ENCODE peak calls at places on chromosomes 13 and 19, in seven cellular contexts. One of them, this sample, is unnamed.

GRCh38 chr19:4023600-4024398 is 16.3 kb downstream of the PIAS4 start:
- DNase-seq in left lung: peak
- DNase-seq in A549: no peak
- DNase-seq in HCT116: no peak
- DNase-seq in H1: no peak
- DNase-seq in choroid plexus epithelial cell: no peak
- DNase-seq in spleen: no peak
- DNase-seq in this sample: no peak

GRCh38 chr13:36275190-36276002 is 22.2 kb downstream of the CCDC169 start:
- DNase-seq in left lung: no peak
- DNase-seq in A549: peak
- DNase-seq in HCT116: no peak
- DNase-seq in H1: no peak
- DNase-seq in choroid plexus epithelial cell: peak
- DNase-seq in spleen: no peak
- DNase-seq in this sample: peak

GRCh38 chr19:5903054-5903501 is 512 bp downstream of the NDUFA11 start:
- DNase-seq in left lung: no peak
- DNase-seq in A549: no peak
- DNase-seq in HCT116: no peak
- DNase-seq in H1: no peak
- DNase-seq in choroid plexus epithelial cell: peak
- DNase-seq in spleen: no peak
- DNase-seq in this sample: peak

GRCh38 chr13:110227416-110227815 is 79.5 kb downstream of the COL4A1 start:
- DNase-seq in left lung: no peak
- DNase-seq in A549: no peak
- DNase-seq in HCT116: no peak
- DNase-seq in H1: no peak
- DNase-seq in choroid plexus epithelial cell: no peak
- DNase-seq in spleen: no peak
- DNase-seq in this sample: no peak

GRCh38 chr13:84393981-84394625 is 511.8 kb upstream of the SLITRK1 start:
- DNase-seq in left lung: no peak
- DNase-seq in A549: no peak
- DNase-seq in HCT116: no peak
- DNase-seq in H1: no peak
- DNase-seq in choroid plexus epithelial cell: no peak
- DNase-seq in spleen: no peak
- DNase-seq in this sample: no peak

GRCh38 chr13:28493740-28494536 is 990 bp downstream of the FLT1 start:
- DNase-seq in left lung: peak
- DNase-seq in A549: no peak
- DNase-seq in HCT116: no peak
- DNase-seq in H1: no peak
- DNase-seq in choroid plexus epithelial cell: no peak
- DNase-seq in spleen: peak
- DNase-seq in this sample: no peak

GRCh38 chr13:111924676-111925075 is 142.3 kb upstream of the SOX1 start:
- DNase-seq in left lung: no peak
- DNase-seq in A549: no peak
- DNase-seq in HCT116: no peak
- DNase-seq in H1: no peak
- DNase-seq in choroid plexus epithelial cell: no peak
- DNase-seq in spleen: no peak
- DNase-seq in this sample: no peak

GRCh38 chr19:6230991-6231448 is 48.8 kb downstream of the MLLT1 start:
- DNase-seq in left lung: no peak
- DNase-seq in A549: no peak
- DNase-seq in HCT116: no peak
- DNase-seq in H1: no peak
- DNase-seq in choroid plexus epithelial cell: no peak
- DNase-seq in spleen: peak
- DNase-seq in this sample: no peak

GRCh38 chr13:70107498-70108271 is at the start of gene ATXN8OS:
- DNase-seq in left lung: peak
- DNase-seq in A549: no peak
- DNase-seq in HCT116: no peak
- DNase-seq in H1: no peak
- DNase-seq in choroid plexus epithelial cell: no peak
- DNase-seq in spleen: peak
- DNase-seq in this sample: no peak

GRCh38 chr19:56547535-56547934 is 8.8 kb downstream of the ZFP28 start:
- DNase-seq in left lung: no peak
- DNase-seq in A549: no peak
- DNase-seq in HCT116: no peak
- DNase-seq in H1: no peak
- DNase-seq in choroid plexus epithelial cell: no peak
- DNase-seq in spleen: no peak
- DNase-seq in this sample: no peak

GRCh38 chr13:27954406-27954851 is 14.7 kb downstream of the CDX2 start:
- DNase-seq in left lung: peak
- DNase-seq in A549: peak
- DNase-seq in HCT116: no peak
- DNase-seq in H1: no peak
- DNase-seq in choroid plexus epithelial cell: no peak
- DNase-seq in spleen: peak
- DNase-seq in this sample: no peak

GRCh38 chr19:8490873-8491272 is 11.6 kb downstream of the PRAM1 start:
- DNase-seq in left lung: peak
- DNase-seq in A549: no peak
- DNase-seq in HCT116: no peak
- DNase-seq in H1: no peak
- DNase-seq in choroid plexus epithelial cell: no peak
- DNase-seq in spleen: peak
- DNase-seq in this sample: no peak

GRCh38 chr19:8490395-8490760 is 12.1 kb downstream of the PRAM1 start:
- DNase-seq in left lung: peak
- DNase-seq in A549: no peak
- DNase-seq in HCT116: no peak
- DNase-seq in H1: no peak
- DNase-seq in choroid plexus epithelial cell: no peak
- DNase-seq in spleen: peak
- DNase-seq in this sample: no peak

GRCh38 chr19:8494158-8494557 is 8.3 kb downstream of the PRAM1 start:
- DNase-seq in left lung: peak
- DNase-seq in A549: no peak
- DNase-seq in HCT116: no peak
- DNase-seq in H1: no peak
- DNase-seq in choroid plexus epithelial cell: no peak
- DNase-seq in spleen: peak
- DNase-seq in this sample: no peak

GRCh38 chr19:8489591-8490394 is 12.6 kb downstream of the PRAM1 start:
- DNase-seq in left lung: peak
- DNase-seq in A549: no peak
- DNase-seq in HCT116: no peak
- DNase-seq in H1: no peak
- DNase-seq in choroid plexus epithelial cell: no peak
- DNase-seq in spleen: peak
- DNase-seq in this sample: no peak

GRCh38 chr19:8491574-8491973 is 10.9 kb downstream of the PRAM1 start:
- DNase-seq in left lung: peak
- DNase-seq in A549: no peak
- DNase-seq in HCT116: no peak
- DNase-seq in H1: no peak
- DNase-seq in choroid plexus epithelial cell: no peak
- DNase-seq in spleen: peak
- DNase-seq in this sample: no peak
- TF ChIP-seq CTCF in left lung: no peak
- TF ChIP-seq CTCF in A549: no peak
- TF ChIP-seq CTCF in HCT116: no peak
- TF ChIP-seq CTCF in H1: peak
- TF ChIP-seq CTCF in choroid plexus epithelial cell: no peak
- TF ChIP-seq CTCF in spleen: no peak
- TF ChIP-seq CTCF in this sample: peak

DNA sequence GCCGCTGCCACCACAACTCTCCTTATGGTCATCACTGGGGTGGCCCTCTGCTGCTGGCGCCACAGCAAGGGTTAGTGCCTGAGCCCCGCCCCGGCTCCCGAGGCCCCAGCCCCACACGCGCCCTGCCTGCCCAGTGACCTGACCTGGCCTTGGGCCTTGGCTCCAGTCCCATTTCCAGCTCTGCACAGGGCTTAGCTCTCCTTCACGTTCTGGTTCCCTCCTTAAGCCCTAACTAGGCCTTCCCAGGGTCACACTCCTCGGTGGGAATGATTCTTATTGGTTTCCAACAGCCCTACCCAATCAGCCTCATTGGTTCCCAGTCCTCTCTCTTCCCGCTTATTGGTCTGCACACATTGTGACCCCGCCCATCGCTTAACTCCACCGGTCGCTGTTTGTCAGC is 5.8 kb downstream of the KIRREL2 start:
- DNase-seq in left lung: peak
- DNase-seq in A549: no peak
- DNase-seq in HCT116: no peak
- DNase-seq in H1: no peak
- DNase-seq in choroid plexus epithelial cell: no peak
- DNase-seq in spleen: no peak
- DNase-seq in this sample: no peak
- H3K4me3 ChIP-seq in left lung: no peak
- H3K4me3 ChIP-seq in A549: no peak
- H3K4me3 ChIP-seq in HCT116: no peak
- H3K4me3 ChIP-seq in H1: no peak
- H3K4me3 ChIP-seq in choroid plexus epithelial cell: no peak
- H3K4me3 ChIP-seq in spleen: no peak
- H3K4me3 ChIP-seq in this sample: no peak

GRCh38 chr19:44581288-44581687 is 32.1 kb upstream of the IGSF23 start:
- DNase-seq in left lung: no peak
- DNase-seq in A549: no peak
- DNase-seq in HCT116: no peak
- DNase-seq in H1: no peak
- DNase-seq in choroid plexus epithelial cell: no peak
- DNase-seq in spleen: no peak
- DNase-seq in this sample: no peak

GRCh38 chr19:44580366-44580895 is 32.9 kb upstream of the IGSF23 start:
- DNase-seq in left lung: no peak
- DNase-seq in A549: no peak
- DNase-seq in HCT116: no peak
- DNase-seq in H1: no peak
- DNase-seq in choroid plexus epithelial cell: no peak
- DNase-seq in spleen: no peak
- DNase-seq in this sample: no peak

GRCh38 chr19:44585371-44586141 is 27.8 kb upstream of the IGSF23 start:
- DNase-seq in left lung: no peak
- DNase-seq in A549: no peak
- DNase-seq in HCT116: no peak
- DNase-seq in H1: no peak
- DNase-seq in choroid plexus epithelial cell: peak
- DNase-seq in spleen: no peak
- DNase-seq in this sample: peak

GRCh38 chr19:44579663-44580365 is 33.5 kb upstream of the IGSF23 start:
- DNase-seq in left lung: no peak
- DNase-seq in A549: no peak
- DNase-seq in HCT116: no peak
- DNase-seq in H1: no peak
- DNase-seq in choroid plexus epithelial cell: no peak
- DNase-seq in spleen: no peak
- DNase-seq in this sample: no peak

GRCh38 chr19:44582581-44583265 is 30.6 kb upstream of the IGSF23 start:
- DNase-seq in left lung: no peak
- DNase-seq in A549: peak
- DNase-seq in HCT116: peak
- DNase-seq in H1: peak
- DNase-seq in choroid plexus epithelial cell: peak
- DNase-seq in spleen: no peak
- DNase-seq in this sample: peak
- TF ChIP-seq CTCF in left lung: peak
- TF ChIP-seq CTCF in A549: peak
- TF ChIP-seq CTCF in HCT116: peak
- TF ChIP-seq CTCF in H1: peak
- TF ChIP-seq CTCF in choroid plexus epithelial cell: peak
- TF ChIP-seq CTCF in spleen: peak
- TF ChIP-seq CTCF in this sample: peak

GRCh38 chr19:51018745-51019543 is 565 bp downstream of the KLK10 start:
- DNase-seq in left lung: peak
- DNase-seq in A549: no peak
- DNase-seq in HCT116: no peak
- DNase-seq in H1: no peak
- DNase-seq in choroid plexus epithelial cell: no peak
- DNase-seq in spleen: no peak
- DNase-seq in this sample: no peak

GRCh38 chr19:51019544-51019925 is at the start of gene KLK10:
- DNase-seq in left lung: no peak
- DNase-seq in A549: no peak
- DNase-seq in HCT116: no peak
- DNase-seq in H1: no peak
- DNase-seq in choroid plexus epithelial cell: no peak
- DNase-seq in spleen: no peak
- DNase-seq in this sample: no peak

GRCh38 chr19:51015691-51016267 is 3.7 kb downstream of the KLK10 start:
- DNase-seq in left lung: no peak
- DNase-seq in A549: no peak
- DNase-seq in HCT116: no peak
- DNase-seq in H1: no peak
- DNase-seq in choroid plexus epithelial cell: no peak
- DNase-seq in spleen: no peak
- DNase-seq in this sample: no peak

GRCh38 chr19:51014242-51014641 is 5.3 kb downstream of the KLK10 start:
- DNase-seq in left lung: no peak
- DNase-seq in A549: no peak
- DNase-seq in HCT116: no peak
- DNase-seq in H1: no peak
- DNase-seq in choroid plexus epithelial cell: no peak
- DNase-seq in spleen: no peak
- DNase-seq in this sample: no peak

DNA sequence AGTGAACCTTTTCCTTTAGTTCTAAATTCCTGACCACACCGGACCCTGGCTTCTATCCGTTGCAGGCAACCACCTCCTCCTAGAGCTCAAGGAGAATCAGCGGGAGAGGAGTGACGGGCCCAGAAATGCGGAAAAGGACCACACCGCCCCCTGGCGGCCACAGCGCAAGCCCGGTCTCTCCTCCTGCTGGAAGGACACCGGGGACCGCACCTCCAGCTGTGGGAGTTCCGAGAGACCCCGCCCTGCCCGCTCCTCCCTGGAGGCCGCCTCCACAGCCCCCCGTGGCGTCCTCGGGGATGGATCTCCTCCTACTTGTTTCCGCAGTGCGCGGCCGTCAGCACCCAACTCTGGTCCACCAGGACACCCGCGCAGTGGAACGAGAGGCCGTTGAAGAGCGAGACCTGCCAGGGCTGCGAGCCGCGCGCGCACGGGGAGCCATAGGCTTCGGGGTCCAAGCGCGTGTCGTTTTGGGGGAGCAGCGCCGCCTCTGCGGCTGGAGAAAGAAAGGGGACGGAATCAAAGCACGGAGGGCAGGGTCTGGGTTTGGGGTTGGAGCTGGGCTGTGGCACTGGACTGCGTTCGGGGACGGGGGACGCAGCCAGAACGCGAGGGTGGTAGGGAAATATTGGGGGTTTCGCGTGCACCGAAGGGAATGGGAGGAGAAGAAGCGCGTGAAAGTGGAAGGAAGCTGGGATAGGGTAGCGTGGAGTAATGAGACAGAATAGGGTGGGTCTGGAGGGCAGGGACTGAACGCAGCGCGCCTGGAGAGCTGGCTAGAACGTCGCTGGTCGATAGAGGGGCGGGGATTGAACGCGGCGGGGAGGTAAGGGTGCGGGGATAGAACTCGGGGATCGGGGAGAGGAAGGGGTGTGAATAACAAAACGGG is 2.5 kb downstream of the KLK10 start:
- DNase-seq in left lung: peak
- DNase-seq in A549: peak
- DNase-seq in HCT116: peak
- DNase-seq in H1: peak
- DNase-seq in choroid plexus epithelial cell: peak
- DNase-seq in spleen: peak
- DNase-seq in this sample: peak
- H3K4me3 ChIP-seq in left lung: no peak
- H3K4me3 ChIP-seq in A549: peak
- H3K4me3 ChIP-seq in HCT116: peak
- H3K4me3 ChIP-seq in H1: peak
- H3K4me3 ChIP-seq in choroid plexus epithelial cell: no peak
- H3K4me3 ChIP-seq in spleen: no peak
- H3K4me3 ChIP-seq in this sample: peak